ENCODE peak calls at places on chromosomes 1 and 21, in four cellular contexts. I is EL, L is heart right ventricle, G is dorsolateral prefrontal cortex. Y is an unnamed sample.
A peak's percentile ranks its signal among the peaks of the same experiment; 100 is the strongest.

GRCh38 chr1:150161747-150162581 is 12.2 kb downstream of the PLEKHO1 start:
- DNase-seq in I (peak; percentile 41), L (no peak), G (no peak), Y (no peak)

GRCh38 chr1:54163051-54163450 is 10.3 kb upstream of the CDCP2 start:
- DNase-seq in I (no peak), L (no peak), G (no peak), Y (no peak)

GRCh38 chr21:43866233-43866632 is 1.2 kb downstream of the AGPAT3 start:
- DNase-seq in I (peak; percentile 60), L (peak; percentile 55), G (peak; percentile 43), Y (no peak)

GRCh38 chr1:219563568-219563967 is 49.3 kb downstream of the ZC3H11B start:
- DNase-seq in I (no peak), L (no peak), G (no peak), Y (no peak)

GRCh38 chr1:67489643-67490042 is 59.4 kb upstream of the SERBP1 start:
- DNase-seq in I (no peak), L (no peak), G (no peak), Y (no peak)

GRCh38 chr1:1211541-1212511 is 2.1 kb downstream of the TNFRSF4 start:
- DNase-seq in I (no peak), L (peak; percentile 14), G (peak; percentile 36), Y (no peak)

GRCh38 chr1:53336146-53336545 is 8.3 kb upstream of the LRP8 start:
- DNase-seq in I (no peak), L (no peak), G (peak; percentile 12), Y (peak; percentile 49)

GRCh38 chr1:82160903-82161302 is 360.2 kb downstream of the ADGRL2 start:
- DNase-seq in I (no peak), L (no peak), G (no peak), Y (no peak)

GRCh38 chr1:240280560-240281322 is 189.1 kb downstream of the FMN2 start:
- DNase-seq in I (no peak), L (no peak), G (no peak), Y (no peak)

GRCh38 chr1:180501865-180502360 is 464 bp downstream of the ACBD6 start:
- DNase-seq in I (no peak), L (no peak), G (no peak), Y (no peak)

GRCh38 chr1:153903841-153904455 is 18.8 kb downstream of the GATAD2B start:
- DNase-seq in I (no peak), L (no peak), G (no peak), Y (no peak)

GRCh38 chr1:155011004-155011416 is 8.4 kb downstream of the ZBTB7B start:
- DNase-seq in I (no peak), L (no peak), G (no peak), Y (no peak)

GRCh38 chr1:109529895-109530456 is 9.7 kb upstream of the GPR61 start:
- DNase-seq in I (peak; percentile 28), L (no peak), G (no peak), Y (peak; percentile 57)

GRCh38 chr1:224647449-224647848 is 31.3 kb downstream of the CNIH3 start:
- DNase-seq in I (no peak), L (no peak), G (no peak), Y (no peak)

GRCh38 chr1:64856564-64856963 is 109.8 kb downstream of the JAK1 start:
- DNase-seq in I (no peak), L (no peak), G (no peak), Y (no peak)

GRCh38 chr1:172401907-172402306 is 18.6 kb upstream of the C1orf105 start:
- DNase-seq in I (no peak), L (no peak), G (no peak), Y (no peak)

GRCh38 chr1:189149547-189150375 is 1327.9 kb downstream of the BRINP3 start:
- DNase-seq in I (no peak), L (no peak), G (no peak), Y (no peak)

GRCh38 chr1:109474697-109475096 is 8.4 kb downstream of the SYPL2 start:
- DNase-seq in I (no peak), L (no peak), G (no peak), Y (peak; percentile 12)

GRCh38 chr1:237774246-237774645 is 116.5 kb downstream of the ZP4 start:
- DNase-seq in I (no peak), L (no peak), G (no peak), Y (no peak)

GRCh38 chr1:70084314-70084915 is 121.0 kb downstream of the LRRC40 start:
- DNase-seq in I (peak; percentile 63), L (no peak), G (no peak), Y (no peak)

GRCh38 chr21:42215942-42216725 is 2.8 kb upstream of the ABCG1 start:
- DNase-seq in I (no peak), L (no peak), G (no peak), Y (no peak)

GRCh38 chr1:193036337-193037047 is 22.7 kb downstream of the UCHL5 start:
- DNase-seq in I (no peak), L (no peak), G (no peak), Y (no peak)

GRCh38 chr1:93658188-93658587 is 23.4 kb downstream of the BCAR3 start:
- DNase-seq in I (no peak), L (no peak), G (no peak), Y (no peak)

Y was measured in lower leg skin.